ENCODE peak calls at places on chromosomes 16 and 17, in seven cellular contexts. Z is breast epithelium, N is DND-41, T is fibroblast of lung, W is SK-N-SH, U is left ventricle myocardium inferior, X is Panc1. B is an unnamed sample. For H3K27me3, the result is how much of the 10 kb centered on the place peaks cover.

GRCh38 chr17:18139949-18140348 is 31.4 kb downstream of the MYO15A start:
- DNase-seq in W (peak), T (peak), X (no peak), U (no peak), N (no peak), Z (no peak), B (no peak)

GRCh38 chr16:75103994-75104393 is 12.6 kb downstream of the LDHD start:
- DNase-seq in U (no peak), Z (no peak), X (no peak), N (no peak), W (no peak), T (no peak), B (no peak)

GRCh38 chr17:48841395-48841831 is 10.6 kb downstream of the CALCOCO2 start:
- DNase-seq in N (peak), U (no peak), T (peak), W (no peak), X (no peak), Z (no peak), B (no peak)

GRCh38 chr17:77320501-77321256 is 179.9 kb downstream of the SEC14L1 start:
- DNase-seq in Z (peak), U (no peak), W (peak), N (no peak), T (peak), X (no peak), B (no peak)

GRCh38 chr17:8707591-8708453 is 36.8 kb downstream of the CCDC42 start:
- DNase-seq in W (peak), U (no peak), N (no peak), Z (no peak), T (no peak), X (no peak), B (no peak)

GRCh38 chr17:13638855-13639458 is 37.2 kb upstream of the HS3ST3A1 start:
- DNase-seq in U (no peak), W (no peak), Z (no peak), T (peak), N (no peak), X (no peak), B (no peak)

GRCh38 chr17:14752007-14752406 is 451.1 kb downstream of the HS3ST3B1 start:
- DNase-seq in X (no peak), U (no peak), W (no peak), T (no peak), Z (no peak), N (no peak), B (no peak)

GRCh38 chr17:32588982-32589381 is 102.2 kb downstream of the CDK5R1 start:
- DNase-seq in T (no peak), X (no peak), Z (no peak), U (no peak), W (peak), N (no peak), B (no peak)

GRCh38 chr16:17723735-17724134 is 253.0 kb upstream of the XYLT1 start:
- DNase-seq in Z (no peak), W (no peak), X (no peak), N (no peak), U (no peak), T (peak), B (no peak)

GRCh38 chr17:68290955-68291835 is at the start of the genes ARSG and SLC16A6:
- DNase-seq in X (no peak), T (peak), U (peak), W (peak), N (peak), Z (peak), B (peak)

GRCh38 chr17:62696726-62697490 is 69.4 kb downstream of the MRC2 start:
- DNase-seq in W (peak), U (no peak), Z (no peak), T (no peak), X (no peak), N (no peak), B (no peak)

GRCh38 chr16:84418056-84418849 is 49.9 kb downstream of the ATP2C2 start:
- DNase-seq in X (no peak), U (no peak), N (no peak), T (no peak), W (no peak), Z (no peak), B (no peak)

GRCh38 chr16:30609002-30609927 is 924 bp downstream of the ZNF689 start:
- DNase-seq in W (peak), X (no peak), N (peak), Z (peak), T (peak), U (peak), B (peak)

DNA sequence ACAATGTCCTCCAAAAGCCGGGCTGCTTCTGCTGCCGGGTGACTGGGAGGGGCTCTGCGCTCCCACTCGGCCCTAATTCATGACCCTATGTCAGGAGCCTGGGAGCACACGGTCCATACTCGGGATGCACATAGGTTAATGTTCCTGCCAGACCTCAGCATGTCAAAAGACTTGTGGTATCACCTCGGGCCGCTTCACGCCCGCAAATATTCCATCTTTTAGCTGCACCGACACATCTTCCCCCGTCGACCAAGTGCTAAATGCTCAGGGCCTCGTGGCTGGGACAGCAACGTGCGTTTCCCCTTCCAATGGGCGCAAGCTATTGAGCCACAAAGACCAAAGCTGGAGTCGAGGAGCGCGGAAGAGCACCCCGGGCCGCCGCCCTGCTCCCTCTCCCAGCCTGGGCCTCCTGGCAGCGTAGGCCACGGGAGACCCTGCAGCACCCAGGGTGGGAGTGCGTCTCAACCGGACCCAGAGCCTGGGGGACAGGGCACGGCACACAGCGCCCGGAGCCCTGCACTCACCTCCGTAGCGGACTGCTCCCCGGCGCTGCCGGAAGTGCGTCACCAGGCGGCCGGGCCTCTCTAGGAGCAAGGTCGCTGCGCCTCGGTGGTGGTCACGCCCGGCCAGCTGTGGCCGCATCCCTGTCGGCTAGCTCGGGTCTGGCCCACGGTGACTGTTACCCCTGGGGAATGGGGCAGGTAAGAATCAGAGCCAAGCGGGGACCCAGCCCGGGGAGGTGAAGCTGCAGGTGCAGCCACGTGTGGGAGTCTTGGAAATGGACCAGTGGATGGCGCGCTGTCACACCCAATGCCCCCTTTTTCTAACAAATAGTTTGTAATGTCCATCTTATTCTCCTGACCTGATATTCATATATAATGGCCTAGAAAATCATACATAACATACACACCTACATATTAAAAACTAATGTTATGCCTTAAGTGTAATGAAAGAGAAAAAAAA is at the start of gene ZNF23:
- DNase-seq in N (peak), T (peak), W (peak), U (peak), X (no peak), Z (peak), B (peak)
- TF ChIP-seq CTCF in N (peak), T (no peak), W (peak), U (peak), X (no peak), Z (no peak), B (peak)

DNA sequence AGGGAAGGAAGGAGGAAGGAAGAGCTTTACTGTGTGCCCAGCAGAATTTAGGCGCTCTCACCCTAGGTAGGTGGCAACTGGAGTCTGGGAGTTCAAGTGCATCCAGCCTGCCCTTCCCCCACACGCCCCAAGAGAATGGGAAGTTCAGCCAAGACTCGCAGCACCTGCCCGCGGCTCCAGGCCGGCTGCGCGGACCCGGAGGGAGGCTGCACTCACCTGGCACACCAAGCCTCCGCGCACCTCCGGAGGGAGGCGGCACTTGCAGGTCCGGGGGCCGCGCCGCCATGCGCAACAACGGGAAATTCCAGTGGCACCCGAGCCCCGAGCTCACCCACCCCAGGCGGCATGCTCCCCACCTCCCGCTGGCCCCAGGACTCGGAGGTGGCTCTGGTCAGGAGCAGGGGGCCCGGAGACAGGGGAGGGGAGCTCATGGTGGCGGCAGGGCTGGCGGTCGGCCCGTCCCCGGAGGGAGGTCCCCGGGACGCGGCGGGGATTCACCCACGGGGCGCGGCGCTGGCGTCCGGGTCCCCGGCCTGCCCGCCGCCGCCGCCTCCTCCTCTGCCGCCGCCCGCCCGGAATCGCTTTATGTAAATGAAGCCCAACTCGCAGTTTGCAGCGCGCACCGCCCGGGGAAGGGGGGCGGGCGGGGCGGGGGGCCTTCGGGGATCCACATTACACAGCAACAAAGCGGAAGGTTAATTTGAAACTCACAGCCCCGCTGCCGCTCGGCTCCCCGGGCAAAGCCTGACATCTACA is at the start of gene ZFHX3:
- DNase-seq in Z (peak), X (no peak), N (peak), U (peak), W (peak), T (peak), B (no peak)
- H3K27me3 ChIP-seq in Z (under half), X (under half), N (under half), U (under half), W (under half), T (under half), B (under half)

GRCh38 chr17:79904865-79905264 is 65.6 kb upstream of the CBX4 start:
- DNase-seq in W (no peak), T (no peak), Z (no peak), X (no peak), N (no peak), U (no peak), B (no peak)

GRCh38 chr17:79909121-79909520 is 69.9 kb upstream of the CBX4 start:
- DNase-seq in X (no peak), Z (no peak), N (no peak), U (no peak), W (no peak), T (no peak), B (no peak)

GRCh38 chr17:79907217-79907715 is 68.0 kb upstream of the CBX4 start:
- DNase-seq in Z (no peak), N (no peak), T (no peak), X (no peak), W (no peak), U (no peak), B (no peak)

GRCh38 chr17:79907855-79908254 is 68.6 kb upstream of the CBX4 start:
- DNase-seq in U (no peak), T (peak), N (no peak), Z (no peak), X (no peak), W (no peak), B (no peak)

DNA sequence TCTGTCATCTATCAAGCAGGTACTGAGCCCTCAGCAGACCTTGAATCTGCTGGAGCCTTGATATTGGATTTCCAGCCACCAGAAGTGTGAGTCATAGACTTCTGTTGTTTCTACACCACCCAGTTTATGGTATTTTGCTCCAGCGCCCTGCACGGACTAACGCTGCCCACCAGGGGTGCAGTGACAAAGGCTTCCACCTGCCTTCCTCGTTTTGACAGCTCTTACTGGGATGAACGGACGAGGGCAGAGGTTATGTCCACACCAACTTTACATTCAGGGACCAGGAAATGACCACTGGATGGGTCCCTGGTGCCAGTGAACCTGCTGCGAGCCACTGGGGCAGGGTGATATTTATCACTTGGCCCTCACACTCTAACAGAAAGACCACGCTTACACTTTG is 66.6 kb upstream of the CBX4 start:
- DNase-seq in W (peak), Z (no peak), T (no peak), U (no peak), N (no peak), X (no peak), B (no peak)
- TF ChIP-seq CTCF in W (peak), Z (no peak), T (no peak), U (no peak), N (peak), X (no peak), B (no peak)

GRCh38 chr17:65694601-65695000 is 133.2 kb upstream of the AXIN2 start:
- DNase-seq in X (no peak), W (no peak), T (peak), Z (no peak), N (no peak), U (no peak), B (no peak)

GRCh38 chr17:65696739-65697394 is 135.4 kb upstream of the AXIN2 start:
- DNase-seq in T (peak), W (no peak), X (no peak), Z (no peak), N (no peak), U (no peak), B (no peak)

GRCh38 chr17:65699459-65699858 is 138.0 kb upstream of the AXIN2 start:
- DNase-seq in T (no peak), X (no peak), N (no peak), Z (no peak), W (no peak), U (no peak), B (no peak)

GRCh38 chr17:65697661-65698060 is 136.2 kb upstream of the AXIN2 start:
- DNase-seq in X (no peak), W (no peak), U (no peak), T (no peak), N (no peak), Z (no peak), B (no peak)

DNA sequence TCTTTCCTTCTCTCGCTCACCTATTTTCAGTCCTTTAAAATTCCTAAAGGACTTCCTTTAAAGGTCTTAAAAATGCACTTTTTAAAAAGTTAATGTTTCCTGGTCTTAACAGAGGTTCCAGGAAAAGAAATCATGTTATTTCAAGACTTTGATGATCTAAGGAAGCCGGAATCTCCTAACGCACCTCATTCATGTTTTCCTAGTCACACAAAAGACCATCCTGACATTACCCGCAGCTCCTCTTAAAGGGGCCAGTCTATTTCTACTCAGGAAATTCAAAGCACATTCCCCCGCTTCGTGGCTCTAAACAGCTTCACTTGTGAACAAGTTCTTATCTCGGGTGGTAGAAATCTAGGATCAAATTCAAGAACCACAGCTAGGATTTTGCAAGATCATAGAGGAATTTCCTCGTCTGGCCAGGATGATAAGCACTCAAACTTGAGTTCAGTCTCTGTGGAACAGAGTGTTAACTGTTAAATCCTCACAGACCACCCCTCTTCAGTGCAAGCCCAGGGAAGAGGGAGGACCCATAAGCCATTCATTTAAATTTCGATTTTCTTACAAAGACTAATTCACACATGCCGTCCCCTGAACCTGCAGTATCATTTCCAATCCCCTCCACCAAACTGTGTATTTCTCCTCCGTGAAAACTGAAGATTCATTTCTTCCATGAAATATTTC is 137.1 kb upstream of the AXIN2 start:
- DNase-seq in Z (no peak), T (peak), N (no peak), U (no peak), X (no peak), W (no peak), B (no peak)
- H3K27me3 ChIP-seq in Z (under half), T (under half), N (under half), U (under half), X (under half), W (under half), B (under half)

GRCh38 chr16:9677301-9677653 is 505.0 kb downstream of the GRIN2A start:
- DNase-seq in T (no peak), X (no peak), U (no peak), W (no peak), N (no peak), Z (no peak), B (no peak)
- TF ChIP-seq CTCF in T (no peak), X (no peak), U (no peak), W (no peak), N (no peak), Z (no peak), B (no peak)

DNA sequence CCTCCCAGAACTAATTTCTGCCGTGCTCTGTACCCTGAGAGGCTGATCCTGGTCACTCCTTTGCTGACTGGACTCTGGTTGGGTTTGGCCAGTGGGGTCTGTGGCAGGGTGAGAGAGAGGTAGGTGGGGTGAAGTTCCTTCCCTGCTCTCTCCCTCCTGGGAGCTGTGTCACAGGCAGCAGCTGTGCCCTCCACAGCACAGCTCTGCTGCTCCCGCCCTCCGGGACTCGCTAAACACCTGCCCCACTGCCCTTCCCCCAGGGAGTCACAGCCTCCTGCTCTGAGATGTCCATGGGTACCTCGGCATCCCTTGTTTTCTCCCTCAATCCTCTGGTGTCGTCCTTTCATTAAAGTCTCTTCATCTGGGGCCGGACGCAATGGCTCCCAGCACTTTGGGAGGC is 66.4 kb downstream of the SRCIN1 start:
- DNase-seq in N (no peak), X (no peak), Z (no peak), W (no peak), T (no peak), U (no peak), B (no peak)
- H3K27me3 ChIP-seq in N (under half), X (under half), Z (under half), W (under half), T (under half), U (half or more), B (under half)

DNA sequence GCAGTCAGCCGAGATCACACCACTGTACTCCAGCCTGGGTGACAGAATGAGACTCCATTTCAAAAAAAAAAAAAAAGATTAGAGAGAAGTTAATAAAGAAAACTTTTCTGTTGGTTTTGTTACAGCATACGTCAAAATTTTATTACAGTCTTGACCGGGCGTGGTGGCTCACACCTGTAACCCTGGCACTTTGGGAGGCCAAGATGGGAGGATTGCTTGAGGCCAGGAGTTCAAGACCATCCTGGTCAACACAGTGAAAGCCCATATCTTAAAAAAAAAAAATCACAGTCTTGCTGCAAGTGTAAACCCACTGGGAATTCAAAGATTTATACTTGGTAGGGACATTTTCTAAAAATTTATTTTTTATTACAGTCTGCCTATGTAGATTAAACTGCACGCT is 6.2 kb upstream of the POLR3E start:
- DNase-seq in W (no peak), T (no peak), X (no peak), U (no peak), Z (no peak), N (no peak), B (no peak)
- TF ChIP-seq CTCF in W (no peak), T (no peak), X (no peak), U (no peak), Z (no peak), N (no peak), B (no peak)

GRCh38 chr16:28051486-28051885 is 12.0 kb downstream of the GSG1L start:
- DNase-seq in U (no peak), N (no peak), T (no peak), W (no peak), X (no peak), Z (no peak), B (no peak)
- H3K27me3 ChIP-seq in U (half or more), N (under half), T (under half), W (under half), X (under half), Z (under half), B (under half)

GRCh38 chr17:66909811-66910210 is 54.7 kb upstream of the CACNG4 start:
- DNase-seq in N (no peak), U (no peak), W (no peak), X (no peak), T (no peak), Z (no peak), B (no peak)
- TF ChIP-seq CTCF in N (no peak), U (no peak), W (no peak), X (no peak), T (no peak), Z (no peak), B (no peak)